ENCODE peak calls at places on chromosomes 11 and 22, in six cellular contexts. One of them, this sample, is unnamed.

GRCh38 chr11:45803981-45804805 is 756 bp upstream of the SLC35C1 start:
- DNase-seq in cardiac muscle cell: peak; percentile 70
- DNase-seq in fibroblast of pulmonary artery: peak; percentile 38
- DNase-seq in HepG2: peak; percentile 18
- DNase-seq in psoas muscle: peak; percentile 90
- DNase-seq in prostate gland: peak; percentile 79
- DNase-seq in this sample: no peak

GRCh38 chr11:15602779-15603178 is 488.1 kb downstream of the INSC start:
- DNase-seq in cardiac muscle cell: no peak
- DNase-seq in fibroblast of pulmonary artery: no peak
- DNase-seq in HepG2: no peak
- DNase-seq in psoas muscle: no peak
- DNase-seq in prostate gland: no peak
- DNase-seq in this sample: no peak

GRCh38 chr11:118843518-118843917 is 40.2 kb upstream of the CXCR5 start:
- DNase-seq in cardiac muscle cell: no peak
- DNase-seq in fibroblast of pulmonary artery: no peak
- DNase-seq in HepG2: no peak
- DNase-seq in psoas muscle: no peak
- DNase-seq in prostate gland: no peak
- DNase-seq in this sample: no peak

GRCh38 chr22:47193606-47194316 is 431.3 kb downstream of the TBC1D22A start:
- DNase-seq in cardiac muscle cell: no peak
- DNase-seq in fibroblast of pulmonary artery: no peak
- DNase-seq in HepG2: no peak
- DNase-seq in psoas muscle: peak; percentile 26
- DNase-seq in prostate gland: no peak
- DNase-seq in this sample: no peak

GRCh38 chr22:30243671-30244465 is 2.7 kb downstream of the LIF start:
- DNase-seq in cardiac muscle cell: no peak
- DNase-seq in fibroblast of pulmonary artery: no peak
- DNase-seq in HepG2: no peak
- DNase-seq in psoas muscle: no peak
- DNase-seq in prostate gland: no peak
- DNase-seq in this sample: no peak

GRCh38 chr11:29432719-29433325 is 584.0 kb downstream of the KCNA4 start:
- DNase-seq in cardiac muscle cell: peak; percentile 40
- DNase-seq in fibroblast of pulmonary artery: peak; percentile 44
- DNase-seq in HepG2: peak; percentile 2
- DNase-seq in psoas muscle: no peak
- DNase-seq in prostate gland: no peak
- DNase-seq in this sample: no peak

GRCh38 chr22:22996511-22997261 is 73.6 kb upstream of the GNAZ start:
- DNase-seq in cardiac muscle cell: no peak
- DNase-seq in fibroblast of pulmonary artery: no peak
- DNase-seq in HepG2: no peak
- DNase-seq in psoas muscle: no peak
- DNase-seq in prostate gland: no peak
- DNase-seq in this sample: no peak

GRCh38 chr11:101346591-101346990 is 217.0 kb upstream of the PGR start:
- DNase-seq in cardiac muscle cell: peak; percentile 30
- DNase-seq in fibroblast of pulmonary artery: peak; percentile 2
- DNase-seq in HepG2: no peak
- DNase-seq in psoas muscle: no peak
- DNase-seq in prostate gland: no peak
- DNase-seq in this sample: no peak

GRCh38 chr11:35615911-35616900 is 2.1 kb upstream of the FJX1 start:
- DNase-seq in cardiac muscle cell: peak; percentile 79
- DNase-seq in fibroblast of pulmonary artery: peak; percentile 79
- DNase-seq in HepG2: peak; percentile 27
- DNase-seq in psoas muscle: no peak
- DNase-seq in prostate gland: peak; percentile 36
- DNase-seq in this sample: no peak

GRCh38 chr11:61277973-61278565 is 17.0 kb downstream of the VWCE start:
- DNase-seq in cardiac muscle cell: no peak
- DNase-seq in fibroblast of pulmonary artery: no peak
- DNase-seq in HepG2: no peak
- DNase-seq in psoas muscle: no peak
- DNase-seq in prostate gland: no peak
- DNase-seq in this sample: no peak

GRCh38 chr11:86508604-86509471 is 134.2 kb downstream of the CCDC81 start:
- DNase-seq in cardiac muscle cell: no peak
- DNase-seq in fibroblast of pulmonary artery: no peak
- DNase-seq in HepG2: peak; percentile 66
- DNase-seq in psoas muscle: no peak
- DNase-seq in prostate gland: no peak
- DNase-seq in this sample: no peak

GRCh38 chr22:27980424-27981148 is 61.5 kb upstream of the PITPNB start:
- DNase-seq in cardiac muscle cell: no peak
- DNase-seq in fibroblast of pulmonary artery: no peak
- DNase-seq in HepG2: no peak
- DNase-seq in psoas muscle: no peak
- DNase-seq in prostate gland: no peak
- DNase-seq in this sample: peak; percentile 41

GRCh38 chr11:34173050-34173449 is 67.6 kb downstream of the NAT10 start:
- DNase-seq in cardiac muscle cell: no peak
- DNase-seq in fibroblast of pulmonary artery: no peak
- DNase-seq in HepG2: no peak
- DNase-seq in psoas muscle: peak; percentile 36
- DNase-seq in prostate gland: no peak
- DNase-seq in this sample: no peak

GRCh38 chr11:75894036-75894585 is 79.1 kb downstream of the UVRAG start:
- DNase-seq in cardiac muscle cell: no peak
- DNase-seq in fibroblast of pulmonary artery: no peak
- DNase-seq in HepG2: no peak
- DNase-seq in psoas muscle: no peak
- DNase-seq in prostate gland: no peak
- DNase-seq in this sample: no peak

GRCh38 chr11:75777461-75778110 is 9.0 kb downstream of the DGAT2 start:
- DNase-seq in cardiac muscle cell: no peak
- DNase-seq in fibroblast of pulmonary artery: peak; percentile 8
- DNase-seq in HepG2: no peak
- DNase-seq in psoas muscle: no peak
- DNase-seq in prostate gland: no peak
- DNase-seq in this sample: no peak

GRCh38 chr11:33959855-33960400 is 68.1 kb upstream of the LMO2 start:
- DNase-seq in cardiac muscle cell: peak; percentile 32
- DNase-seq in fibroblast of pulmonary artery: peak; percentile 31
- DNase-seq in HepG2: no peak
- DNase-seq in psoas muscle: no peak
- DNase-seq in prostate gland: no peak
- DNase-seq in this sample: no peak

GRCh38 chr11:107689317-107690202 is 22.3 kb downstream of the SLN start:
- DNase-seq in cardiac muscle cell: peak; percentile 81
- DNase-seq in fibroblast of pulmonary artery: peak; percentile 71
- DNase-seq in HepG2: peak; percentile 57
- DNase-seq in psoas muscle: peak; percentile 76
- DNase-seq in prostate gland: peak; percentile 60
- DNase-seq in this sample: peak; percentile 82

GRCh38 chr11:130798801-130799200 is 117.5 kb downstream of the SNX19 start:
- DNase-seq in cardiac muscle cell: no peak
- DNase-seq in fibroblast of pulmonary artery: no peak
- DNase-seq in HepG2: no peak
- DNase-seq in psoas muscle: no peak
- DNase-seq in prostate gland: no peak
- DNase-seq in this sample: no peak

GRCh38 chr11:8233691-8234424 is 29.8 kb downstream of the LMO1 start:
- DNase-seq in cardiac muscle cell: peak; percentile 11
- DNase-seq in fibroblast of pulmonary artery: no peak
- DNase-seq in HepG2: no peak
- DNase-seq in psoas muscle: peak; percentile 65
- DNase-seq in prostate gland: no peak
- DNase-seq in this sample: no peak

GRCh38 chr11:122754553-122755322 is 83.6 kb upstream of the CRTAM start:
- DNase-seq in cardiac muscle cell: peak; percentile 30
- DNase-seq in fibroblast of pulmonary artery: peak; percentile 35
- DNase-seq in HepG2: peak; percentile 24
- DNase-seq in psoas muscle: no peak
- DNase-seq in prostate gland: no peak
- DNase-seq in this sample: no peak

GRCh38 chr11:36093548-36093947 is 149.7 kb downstream of the LDLRAD3 start:
- DNase-seq in cardiac muscle cell: no peak
- DNase-seq in fibroblast of pulmonary artery: no peak
- DNase-seq in HepG2: no peak
- DNase-seq in psoas muscle: no peak
- DNase-seq in prostate gland: no peak
- DNase-seq in this sample: no peak

GRCh38 chr11:119378851-119379465 is 2.5 kb downstream of the USP2 start:
- DNase-seq in cardiac muscle cell: no peak
- DNase-seq in fibroblast of pulmonary artery: no peak
- DNase-seq in HepG2: no peak
- DNase-seq in psoas muscle: peak; percentile 83
- DNase-seq in prostate gland: no peak
- DNase-seq in this sample: no peak

GRCh38 chr22:23176645-23177027 is 3.7 kb upstream of the BCR start:
- DNase-seq in cardiac muscle cell: no peak
- DNase-seq in fibroblast of pulmonary artery: no peak
- DNase-seq in HepG2: no peak
- DNase-seq in psoas muscle: no peak
- DNase-seq in prostate gland: no peak
- DNase-seq in this sample: no peak

GRCh38 chr11:109015283-109015682 is 350.4 kb downstream of the DDX10 start:
- DNase-seq in cardiac muscle cell: peak; percentile 66
- DNase-seq in fibroblast of pulmonary artery: peak; percentile 76
- DNase-seq in HepG2: no peak
- DNase-seq in psoas muscle: no peak
- DNase-seq in prostate gland: no peak
- DNase-seq in this sample: no peak

GRCh38 chr11:67303132-67303988 is at the start of gene SSH3:
- DNase-seq in cardiac muscle cell: peak; percentile 66
- DNase-seq in fibroblast of pulmonary artery: peak; percentile 53
- DNase-seq in HepG2: peak; percentile 56
- DNase-seq in psoas muscle: peak; percentile 88
- DNase-seq in prostate gland: peak; percentile 81
- DNase-seq in this sample: peak; percentile 54

GRCh38 chr11:70778828-70779365 is 380.6 kb downstream of the CTTN start:
- DNase-seq in cardiac muscle cell: no peak
- DNase-seq in fibroblast of pulmonary artery: no peak
- DNase-seq in HepG2: no peak
- DNase-seq in psoas muscle: no peak
- DNase-seq in prostate gland: no peak
- DNase-seq in this sample: no peak

GRCh38 chr11:70471254-70471653 is 72.9 kb downstream of the CTTN start:
- DNase-seq in cardiac muscle cell: peak; percentile 50
- DNase-seq in fibroblast of pulmonary artery: peak; percentile 47
- DNase-seq in HepG2: no peak
- DNase-seq in psoas muscle: no peak
- DNase-seq in prostate gland: no peak
- DNase-seq in this sample: no peak

GRCh38 chr22:11253000-11253511 is 4274.9 kb upstream of the OR11H1 start:
- DNase-seq in cardiac muscle cell: no peak
- DNase-seq in fibroblast of pulmonary artery: no peak
- DNase-seq in HepG2: no peak
- DNase-seq in psoas muscle: peak; percentile 35
- DNase-seq in prostate gland: no peak
- DNase-seq in this sample: no peak

GRCh38 chr11:47641585-47642098 is 717 bp downstream of the MTCH2 start:
- DNase-seq in cardiac muscle cell: no peak
- DNase-seq in fibroblast of pulmonary artery: no peak
- DNase-seq in HepG2: no peak
- DNase-seq in psoas muscle: no peak
- DNase-seq in prostate gland: no peak
- DNase-seq in this sample: no peak

GRCh38 chr22:35524966-35525686 is 15.5 kb upstream of the RASD2 start:
- DNase-seq in cardiac muscle cell: no peak
- DNase-seq in fibroblast of pulmonary artery: no peak
- DNase-seq in HepG2: no peak
- DNase-seq in psoas muscle: peak; percentile 73
- DNase-seq in prostate gland: no peak
- DNase-seq in this sample: no peak

GRCh38 chr22:23263651-23264555 is 83.6 kb downstream of the BCR start:
- DNase-seq in cardiac muscle cell: no peak
- DNase-seq in fibroblast of pulmonary artery: no peak
- DNase-seq in HepG2: no peak
- DNase-seq in psoas muscle: no peak
- DNase-seq in prostate gland: no peak
- DNase-seq in this sample: no peak

GRCh38 chr11:65588199-65589054 is 7.2 kb downstream of the KCNK7 start:
- DNase-seq in cardiac muscle cell: peak; percentile 59
- DNase-seq in fibroblast of pulmonary artery: peak; percentile 68
- DNase-seq in HepG2: peak; percentile 73
- DNase-seq in psoas muscle: peak; percentile 91
- DNase-seq in prostate gland: peak; percentile 44
- DNase-seq in this sample: no peak

GRCh38 chr22:47929073-47929472 is 1166.6 kb downstream of the TBC1D22A start:
- DNase-seq in cardiac muscle cell: no peak
- DNase-seq in fibroblast of pulmonary artery: no peak
- DNase-seq in HepG2: no peak
- DNase-seq in psoas muscle: no peak
- DNase-seq in prostate gland: no peak
- DNase-seq in this sample: no peak

GRCh38 chr22:19707347-19708322 is 6.7 kb upstream of the SEPTIN5 start:
- DNase-seq in cardiac muscle cell: no peak
- DNase-seq in fibroblast of pulmonary artery: no peak
- DNase-seq in HepG2: no peak
- DNase-seq in psoas muscle: peak; percentile 48
- DNase-seq in prostate gland: no peak
- DNase-seq in this sample: no peak

GRCh38 chr11:104291646-104292045 is 127.7 kb upstream of the PDGFD start:
- DNase-seq in cardiac muscle cell: peak; percentile 38
- DNase-seq in fibroblast of pulmonary artery: peak; percentile 53
- DNase-seq in HepG2: no peak
- DNase-seq in psoas muscle: no peak
- DNase-seq in prostate gland: no peak
- DNase-seq in this sample: no peak

GRCh38 chr11:88507771-88508557 is 170.4 kb upstream of the CTSC start:
- DNase-seq in cardiac muscle cell: no peak
- DNase-seq in fibroblast of pulmonary artery: no peak
- DNase-seq in HepG2: no peak
- DNase-seq in psoas muscle: no peak
- DNase-seq in prostate gland: no peak
- DNase-seq in this sample: peak; percentile 61
- H3K4me3 ChIP-seq in cardiac muscle cell: peak overlapping the region; percentile 30
- H3K4me3 ChIP-seq in fibroblast of pulmonary artery: no peak overlapping the region
- H3K4me3 ChIP-seq in HepG2: no peak overlapping the region
- H3K4me3 ChIP-seq in psoas muscle: peak overlapping the region; percentile 55
- H3K4me3 ChIP-seq in prostate gland: no peak overlapping the region
- H3K4me3 ChIP-seq in this sample: no peak overlapping the region

GRCh38 chr22:45164217-45165123 is 745 bp downstream of the NUP50 start:
- DNase-seq in cardiac muscle cell: peak; percentile 41
- DNase-seq in fibroblast of pulmonary artery: peak; percentile 18
- DNase-seq in HepG2: no peak
- DNase-seq in psoas muscle: peak; percentile 66
- DNase-seq in prostate gland: no peak
- DNase-seq in this sample: no peak
- TF ChIP-seq CTCF in cardiac muscle cell: no peak
- TF ChIP-seq CTCF in fibroblast of pulmonary artery: no peak
- TF ChIP-seq CTCF in HepG2: no peak
- TF ChIP-seq CTCF in psoas muscle: no peak
- TF ChIP-seq CTCF in prostate gland: no peak
- TF ChIP-seq CTCF in this sample: no peak

GRCh38 chr11:124717421-124717785 is 22.3 kb upstream of the NRGN start:
- DNase-seq in cardiac muscle cell: peak; percentile 55
- DNase-seq in fibroblast of pulmonary artery: peak; percentile 61
- DNase-seq in HepG2: no peak
- DNase-seq in psoas muscle: no peak
- DNase-seq in prostate gland: no peak
- DNase-seq in this sample: no peak
- H3K4me3 ChIP-seq in cardiac muscle cell: no peak overlapping the region
- H3K4me3 ChIP-seq in fibroblast of pulmonary artery: peak overlapping the region; percentile 41
- H3K4me3 ChIP-seq in HepG2: no peak overlapping the region
- H3K4me3 ChIP-seq in psoas muscle: peak overlapping the region; percentile 61
- H3K4me3 ChIP-seq in prostate gland: no peak overlapping the region
- H3K4me3 ChIP-seq in this sample: no peak overlapping the region

GRCh38 chr22:25774575-25775026 is 32.6 kb downstream of the MYO18B start:
- DNase-seq in cardiac muscle cell: no peak
- DNase-seq in fibroblast of pulmonary artery: no peak
- DNase-seq in HepG2: no peak
- DNase-seq in psoas muscle: peak; percentile 37
- DNase-seq in prostate gland: no peak
- DNase-seq in this sample: no peak
- TF ChIP-seq CTCF in cardiac muscle cell: peak; percentile 53
- TF ChIP-seq CTCF in fibroblast of pulmonary artery: peak; percentile 49
- TF ChIP-seq CTCF in HepG2: peak; percentile 91
- TF ChIP-seq CTCF in psoas muscle: peak; percentile 8
- TF ChIP-seq CTCF in prostate gland: no peak
- TF ChIP-seq CTCF in this sample: peak; percentile 15